ENCODE peak calls at places on chromosomes 4 and X, in four cellular contexts. J is H1, W is H9, P is IMR-90. M is an unnamed sample.

GRCh38 chrX:135432453-135432852 is 10.7 kb downstream of the SMIM10L2A start:
- DNase-seq in J (no peak), W (no peak), P (no peak), M (no peak)

GRCh38 chrX:73850124-73851013 is 287.4 kb downstream of the CHIC1 start:
- DNase-seq in P (peak), W (no peak), J (no peak), M (peak)

GRCh38 chrX:30513284-30513683 is 64.3 kb downstream of the TASL start:
- DNase-seq in J (no peak), P (no peak), W (no peak), M (no peak)

GRCh38 chr4:101393256-101393655 is 45.9 kb upstream of the PPP3CA start:
- DNase-seq in P (peak), W (no peak), J (no peak), M (peak)

GRCh38 chr4:108030332-108030731 is 40.6 kb downstream of the HADH start:
- DNase-seq in W (peak), P (peak), J (no peak), M (peak)

GRCh38 chrX:74382613-74383012 is 38.7 kb upstream of the SLC16A2 start:
- DNase-seq in P (peak), J (peak), W (peak), M (peak)

GRCh38 chrX:18422325-18422724 is 3.1 kb upstream of the CDKL5 start:
- DNase-seq in J (no peak), W (no peak), P (peak), M (no peak)

GRCh38 chrX:100407784-100408642 is 2.1 kb downstream of the PCDH19 start:
- DNase-seq in P (no peak), J (peak), W (peak), M (no peak)

GRCh38 chr4:78722320-78722719 is 53.8 kb upstream of the BMP2K start:
- DNase-seq in P (no peak), J (no peak), W (no peak), M (peak)

GRCh38 chrX:13059676-13060499 is 15.5 kb upstream of the FAM9C start:
- DNase-seq in J (no peak), P (peak), W (no peak), M (peak)

GRCh38 chr4:172096771-172097170 is 283.6 kb downstream of the GALNTL6 start:
- DNase-seq in W (no peak), P (peak), J (no peak), M (no peak)

GRCh38 chrX:64176876-64177275 is 28.6 kb downstream of the AMER1 start:
- DNase-seq in W (no peak), P (no peak), J (no peak), M (no peak)

GRCh38 chrX:37746268-37746931 is 33.5 kb upstream of the CYBB start:
- DNase-seq in P (no peak), J (no peak), W (no peak), M (peak)

DNA sequence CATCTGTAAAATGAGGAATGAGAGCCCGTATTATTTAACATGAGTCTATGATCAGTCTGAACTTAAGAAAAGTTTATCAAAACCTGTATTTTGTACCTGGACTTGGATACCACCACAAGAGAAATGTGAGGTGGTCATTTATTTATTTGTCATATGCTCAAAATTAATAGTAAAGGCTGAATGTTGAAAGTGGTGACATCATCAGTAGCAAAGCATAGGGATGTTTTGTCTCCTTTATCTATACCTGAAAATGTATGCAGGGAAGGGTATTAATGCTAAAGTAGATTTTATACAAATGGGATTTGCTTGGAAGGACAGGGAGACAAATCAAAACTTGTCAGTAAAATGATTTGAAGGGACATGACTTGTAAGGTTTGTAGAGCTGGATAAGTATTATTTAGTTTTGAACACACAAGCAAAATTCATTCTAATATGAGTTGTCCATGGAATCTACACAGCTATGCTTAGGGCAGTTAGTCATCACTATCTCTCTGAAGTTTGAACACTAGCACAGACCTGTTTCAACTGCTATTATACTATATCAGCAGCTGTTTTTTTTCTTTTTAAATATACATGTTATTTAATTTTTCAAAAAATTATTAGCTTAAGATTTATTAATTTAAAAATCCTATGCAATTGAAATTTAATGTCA is 52.4 kb upstream of the GUCY1A1 start:
- DNase-seq in W (no peak), J (no peak), P (peak), M (no peak)
- H4K5ac ChIP-seq in W (no peak), J (no peak), P (no peak), M (no peak)

DNA sequence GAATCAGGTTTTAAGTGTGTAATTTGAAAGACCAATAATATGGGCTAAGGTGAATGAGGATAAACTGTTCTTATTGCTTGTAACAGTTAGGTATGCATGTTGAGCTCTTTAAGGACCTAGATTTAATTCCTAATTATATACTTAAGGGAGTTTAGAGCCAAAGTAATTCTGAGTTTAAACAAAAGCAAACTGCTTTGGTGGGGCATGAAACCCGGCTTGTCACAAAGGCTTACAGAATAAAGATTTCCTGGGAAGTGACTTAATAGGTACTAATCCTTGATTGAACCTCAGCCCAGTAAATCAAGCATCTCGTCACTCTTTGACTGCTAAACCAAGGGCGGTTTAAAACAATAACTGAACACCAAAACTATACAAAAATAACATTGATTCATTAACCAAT is 1324.2 kb downstream of the RPA4 start:
- DNase-seq in J (no peak), W (no peak), P (no peak), M (no peak)
- H3K23ac ChIP-seq in J (no peak), W (no peak), P (no peak), M (no peak)

GRCh38 chrX:149758068-149758714 is 15.7 kb upstream of the HSFX1 start:
- DNase-seq in J (no peak), P (no peak), W (no peak), M (no peak)

GRCh38 chrX:149757206-149758067 is 16.4 kb upstream of the HSFX1 start:
- DNase-seq in P (no peak), W (no peak), J (no peak), M (no peak)

GRCh38 chrX:149762696-149763614 is 10.9 kb upstream of the HSFX1 start:
- DNase-seq in W (no peak), P (no peak), J (no peak), M (no peak)

GRCh38 chrX:149760965-149761364 is 12.9 kb upstream of the HSFX1 start:
- DNase-seq in P (no peak), J (no peak), W (no peak), M (no peak)

GRCh38 chrX:149759824-149760223 is 14.0 kb upstream of the HSFX1 start:
- DNase-seq in J (no peak), W (no peak), P (no peak), M (no peak)
- H4K5ac ChIP-seq in J (no peak), W (no peak), P (no peak), M (no peak)

DNA sequence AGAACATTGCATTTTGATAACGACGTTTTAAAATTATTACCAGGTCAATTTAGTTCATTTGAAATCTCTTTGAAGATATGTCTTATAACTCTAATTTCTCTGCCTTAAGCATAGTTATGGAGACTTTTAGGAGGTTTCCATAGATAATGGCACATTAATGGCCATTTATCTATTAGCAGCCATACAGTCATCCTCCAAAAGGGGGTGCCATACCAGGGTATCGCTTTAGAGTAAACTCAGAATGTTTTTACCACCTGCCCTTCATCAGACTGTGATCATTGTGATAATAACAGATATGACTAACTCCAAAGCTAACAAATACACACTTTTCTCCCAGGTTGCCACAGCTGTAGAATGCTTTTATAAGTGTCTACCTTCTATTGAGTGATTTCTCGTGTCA is 461.5 kb downstream of the FSTL5 start:
- DNase-seq in P (no peak), J (no peak), W (no peak), M (no peak)
- H3K23ac ChIP-seq in P (no peak), J (no peak), W (no peak), M (no peak)

GRCh38 chr4:142315999-142316398 is 530.1 kb downstream of the INPP4B start:
- DNase-seq in J (no peak), W (no peak), P (no peak), M (no peak)

GRCh38 chr4:142316913-142317312 is 529.2 kb downstream of the INPP4B start:
- DNase-seq in W (no peak), J (no peak), P (no peak), M (no peak)

GRCh38 chr4:142314183-142314582 is 531.9 kb downstream of the INPP4B start:
- DNase-seq in W (no peak), P (no peak), J (no peak), M (no peak)

GRCh38 chr4:142314686-142315085 is 531.4 kb downstream of the INPP4B start:
- DNase-seq in P (no peak), W (no peak), J (no peak), M (no peak)

DNA sequence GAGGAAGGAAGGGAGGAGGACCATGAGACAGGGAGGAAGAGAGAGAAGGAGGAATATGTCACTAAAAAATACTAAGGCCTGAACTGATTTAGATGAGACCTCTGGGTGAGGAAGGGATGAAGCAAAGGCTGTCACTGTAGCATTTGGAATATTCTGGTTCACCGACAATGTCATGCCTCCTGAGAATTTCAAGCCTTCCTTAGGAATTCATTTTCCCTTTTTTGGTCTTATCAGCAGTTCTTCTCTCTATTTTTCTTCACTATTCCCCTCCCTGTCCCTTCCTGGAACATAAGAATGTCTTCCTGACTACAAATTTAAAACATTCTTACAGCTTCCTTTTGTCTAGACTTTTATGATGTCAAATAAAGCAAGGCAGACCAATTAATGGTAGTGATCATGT is 527.8 kb downstream of the INPP4B start:
- DNase-seq in J (no peak), W (no peak), P (no peak), M (no peak)
- H4K5ac ChIP-seq in J (no peak), W (no peak), P (no peak), M (no peak)

M was measured in mesendoderm.